ENCODE peak calls at places on chromosomes 2 and 18, in eight cellular contexts. O is cardiac fibroblast; X is stimulated activated CD4-positive, alpha-beta T cell treated with anti-CD3 and anti-CD28 coated beads, Interleukin-1b, Interleukin-23, amount 100 ng/mL, for 48 hours; Z is HAP-1; W is progenitor cell of endocrine pancreas; A is mucosa of gallbladder; M is sciatic nerve; V is aorta. R is an unnamed sample.

GRCh38 chr2:73611867-73612266 is 30.4 kb downstream of the NAT8 start:
- DNase-seq in V (no peak), O (no peak), Z (no peak), A (no peak), M (no peak), W (no peak), X (no peak), R (no peak)

GRCh38 chr2:74457549-74458131 is 598 bp upstream of the WBP1 start:
- DNase-seq in W (peak; percentile 67), X (peak; percentile 82), O (no peak), M (peak; percentile 82), Z (peak; percentile 33), A (peak; percentile 63), V (peak; percentile 76), R (peak; percentile 93)

GRCh38 chr2:238439093-238439849 is 12.5 kb downstream of the ASB1 start:
- DNase-seq in O (peak; percentile 93), A (no peak), Z (no peak), W (no peak), V (no peak), X (peak; percentile 74), M (no peak), R (no peak)

GRCh38 chr18:30334781-30335180 is 707.8 kb downstream of the DSC3 start:
- DNase-seq in W (no peak), O (no peak), A (no peak), Z (no peak), X (no peak), M (no peak), V (no peak), R (no peak)

GRCh38 chr2:38174646-38175096 is 98.7 kb upstream of the CYP1B1 start:
- DNase-seq in A (no peak), M (no peak), V (no peak), O (peak; percentile 96), X (no peak), W (no peak), Z (no peak), R (no peak)

GRCh38 chr2:107025869-107026380 is 140.0 kb upstream of the ST6GAL2 start:
- DNase-seq in O (peak; percentile 1), M (no peak), V (no peak), X (no peak), Z (no peak), A (no peak), W (no peak), R (no peak)

GRCh38 chr18:55781481-55781957 is 193.5 kb upstream of the TCF4 start:
- DNase-seq in Z (peak; percentile 70), X (no peak), A (no peak), M (peak; percentile 59), O (peak; percentile 88), V (peak; percentile 54), W (no peak), R (no peak)

GRCh38 chr2:96508521-96509113 is 3.5 kb upstream of the NEURL3 start:
- DNase-seq in W (no peak), A (no peak), O (no peak), Z (no peak), V (peak; percentile 48), M (no peak), X (no peak), R (no peak)

GRCh38 chr2:57497489-57498096 is 549.0 kb upstream of the VRK2 start:
- DNase-seq in M (peak; percentile 63), W (peak; percentile 24), A (peak; percentile 51), V (no peak), Z (peak; percentile 63), O (peak; percentile 64), X (peak; percentile 10), R (no peak)

GRCh38 chr2:28408764-28409599 is 16.3 kb downstream of the FOSL2 start:
- DNase-seq in V (peak; percentile 73), Z (no peak), O (peak; percentile 56), M (no peak), A (peak; percentile 73), X (peak; percentile 77), W (no peak), R (no peak)

GRCh38 chr2:231862071-231862470 is 64.1 kb downstream of the NPPC start:
- DNase-seq in O (no peak), Z (no peak), M (no peak), V (no peak), W (no peak), A (no peak), X (no peak), R (no peak)

GRCh38 chr2:36919041-36919837 is 47.1 kb downstream of the STRN start:
- DNase-seq in Z (no peak), V (no peak), X (no peak), W (no peak), O (no peak), M (no peak), A (no peak), R (no peak)

GRCh38 chr2:19580830-19581229 is 222.4 kb upstream of the OSR1 start:
- DNase-seq in V (no peak), M (no peak), Z (no peak), X (no peak), O (peak; percentile 64), W (no peak), A (no peak), R (no peak)

GRCh38 chr2:233828546-233829192 is 25.7 kb downstream of the HJURP start:
- DNase-seq in V (peak; percentile 41), W (no peak), X (no peak), Z (no peak), A (no peak), M (peak; percentile 32), O (no peak), R (no peak)

GRCh38 chr18:48868468-48869466 is 82.0 kb downstream of the SMAD7 start:
- DNase-seq in W (no peak), V (no peak), O (no peak), Z (no peak), M (no peak), X (peak; percentile 74), A (no peak), R (no peak)

GRCh38 chr2:16660039-16660619 is 5.5 kb downstream of the CYRIA start:
- DNase-seq in X (no peak), W (no peak), M (no peak), A (no peak), V (no peak), Z (no peak), O (no peak), R (peak; percentile 78)

GRCh38 chr2:103002954-103003353 is 241.1 kb downstream of the TMEM182 start:
- DNase-seq in V (no peak), M (no peak), Z (no peak), W (no peak), A (no peak), O (no peak), X (no peak), R (no peak)

GRCh38 chr2:24421668-24422067 is 61.3 kb upstream of the ITSN2 start:
- DNase-seq in Z (no peak), X (peak; percentile 50), O (peak; percentile 71), W (peak; percentile 34), V (no peak), M (peak; percentile 81), A (peak; percentile 62), R (no peak)

GRCh38 chr2:234218261-234219180 is 168.0 kb downstream of the SPP2 start:
- DNase-seq in X (no peak), W (no peak), O (peak; percentile 29), A (no peak), V (no peak), Z (no peak), M (no peak), R (no peak)

GRCh38 chr18:12811191-12811950 is 72.7 kb downstream of the PTPN2 start:
- DNase-seq in W (no peak), A (no peak), Z (no peak), O (no peak), X (peak; percentile 71), M (no peak), V (no peak), R (no peak)

GRCh38 chr2:149611100-149611820 is 23.7 kb upstream of the MMADHC start:
- DNase-seq in V (no peak), O (peak; percentile 25), M (no peak), Z (no peak), W (no peak), X (no peak), A (no peak), R (no peak)

GRCh38 chr2:219207884-219208740 is 1.5 kb downstream of the ZFAND2B start:
- DNase-seq in M (no peak), Z (no peak), W (no peak), A (no peak), O (peak; percentile 73), V (no peak), X (no peak), R (peak; percentile 87)

GRCh38 chr2:216635171-216635570 is 2.0 kb downstream of the IGFBP2 start:
- DNase-seq in O (no peak), M (no peak), W (no peak), Z (peak; percentile 24), V (no peak), X (no peak), A (no peak), R (no peak)

GRCh38 chr2:175080479-175080878 is 75.3 kb upstream of the CHN1 start:
- DNase-seq in Z (no peak), X (no peak), W (no peak), V (no peak), M (no peak), O (no peak), A (no peak), R (no peak)

GRCh38 chr2:121018136-121019057 is 266.6 kb downstream of the TFCP2L1 start:
- DNase-seq in X (no peak), Z (no peak), A (no peak), M (peak; percentile 65), W (no peak), O (peak; percentile 61), V (peak; percentile 58), R (peak; percentile 84)

GRCh38 chr2:160375037-160375436 is 118.6 kb downstream of the RBMS1 start:
- DNase-seq in M (no peak), X (no peak), O (peak; percentile 78), W (no peak), A (no peak), Z (no peak), V (no peak), R (no peak)

GRCh38 chr18:31241900-31242409 is 76.0 kb upstream of the DSG1 start:
- DNase-seq in A (peak; percentile 72), V (no peak), O (no peak), Z (peak; percentile 81), M (no peak), W (peak; percentile 58), X (no peak), R (no peak)

GRCh38 chr2:2876350-2877042 is 501.1 kb downstream of the EIPR1 start:
- DNase-seq in M (no peak), V (no peak), O (no peak), W (no peak), X (no peak), Z (no peak), A (no peak), R (no peak)

GRCh38 chr2:186533717-186534116 is 47.7 kb downstream of the ZC3H15 start:
- DNase-seq in X (no peak), A (no peak), O (no peak), W (no peak), M (no peak), V (no peak), Z (peak; percentile 72), R (no peak)

GRCh38 chr2:121155502-121156056 is 129.4 kb downstream of the TFCP2L1 start:
- DNase-seq in O (no peak), Z (no peak), A (peak; percentile 45), V (no peak), X (no peak), M (no peak), W (no peak), R (no peak)

GRCh38 chr18:9741821-9742541 is 33.9 kb downstream of the RAB31 start:
- DNase-seq in M (no peak), O (peak; percentile 33), V (peak; percentile 61), Z (no peak), W (no peak), X (no peak), A (no peak), R (peak; percentile 80)